ENCODE peak calls at places on chromosomes 3 and 15, in six cellular contexts. M is K562, W is IMR-90, Z is heart left ventricle, N is stomach, X is SK-N-SH. Q is an unnamed sample. For H3K4me1 and H3K9me3, the result is how much of the 10 kb centered on the place peaks cover.

GRCh38 chr3:14509796-14510100 is 30.4 kb downstream of the GRIP2 start:
- DNase-seq in M (no peak), W (no peak), Z (peak), N (no peak), X (no peak), Q (no peak)

GRCh38 chr15:57881972-57882371 is 175.5 kb downstream of the POLR2M start:
- DNase-seq in M (no peak), W (no peak), Z (no peak), N (no peak), X (no peak), Q (no peak)

GRCh38 chr3:14619605-14620004 is 32.0 kb upstream of the CCDC174 start:
- DNase-seq in M (no peak), W (no peak), Z (no peak), N (no peak), X (no peak), Q (no peak)

GRCh38 chr3:136949708-136950107 is 8.1 kb upstream of the IL20RB start:
- DNase-seq in M (no peak), W (no peak), Z (no peak), N (no peak), X (no peak), Q (no peak)

GRCh38 chr15:66862111-66862815 is 160.2 kb downstream of the SMAD6 start:
- DNase-seq in M (no peak), W (no peak), Z (peak), N (no peak), X (no peak), Q (no peak)

GRCh38 chr15:72203507-72203837 is 5.9 kb upstream of the GRAMD2A start:
- DNase-seq in M (no peak), W (peak), Z (peak), N (peak), X (peak), Q (peak)

GRCh38 chr3:65174713-65175112 is 486.9 kb upstream of the ADAMTS9 start:
- DNase-seq in M (peak), W (no peak), Z (no peak), N (no peak), X (no peak), Q (no peak)

GRCh38 chr3:33091746-33092145 is 5.2 kb downstream of the GLB1 start:
- DNase-seq in M (peak), W (no peak), Z (no peak), N (no peak), X (no peak), Q (no peak)

GRCh38 chr3:138180375-138181029 is 5.8 kb upstream of the DBR1 start:
- DNase-seq in M (peak), W (peak), Z (no peak), N (no peak), X (peak), Q (no peak)

GRCh38 chr3:144743325-144743724 is 771.7 kb downstream of the DIPK2A start:
- DNase-seq in M (no peak), W (no peak), Z (no peak), N (no peak), X (no peak), Q (no peak)

GRCh38 chr15:57079907-57080750 is 161.7 kb downstream of the TCF12 start:
- DNase-seq in M (no peak), W (no peak), Z (no peak), N (no peak), X (no peak), Q (no peak)

GRCh38 chr3:154086286-154086685 is 34.9 kb upstream of the ARHGEF26 start:
- DNase-seq in M (no peak), W (no peak), Z (no peak), N (no peak), X (no peak), Q (no peak)

GRCh38 chr3:138461246-138461645 is 26.8 kb downstream of the ESYT3 start:
- DNase-seq in M (no peak), W (peak), Z (peak), N (no peak), X (no peak), Q (peak)

GRCh38 chr3:39497753-39498152 is 30.3 kb downstream of the MOBP start:
- DNase-seq in M (no peak), W (no peak), Z (no peak), N (no peak), X (no peak), Q (no peak)

GRCh38 chr3:42752961-42753360 is 20.1 kb downstream of the CCDC13 start:
- DNase-seq in M (no peak), W (no peak), Z (no peak), N (peak), X (no peak), Q (no peak)

GRCh38 chr3:53628546-53629395 is 134.4 kb downstream of the CACNA1D start:
- DNase-seq in M (no peak), W (no peak), Z (no peak), N (peak), X (no peak), Q (no peak)

GRCh38 chr3:188378786-188379185 is 224.8 kb downstream of the LPP start:
- DNase-seq in M (no peak), W (no peak), Z (no peak), N (no peak), X (no peak), Q (no peak)

DNA sequence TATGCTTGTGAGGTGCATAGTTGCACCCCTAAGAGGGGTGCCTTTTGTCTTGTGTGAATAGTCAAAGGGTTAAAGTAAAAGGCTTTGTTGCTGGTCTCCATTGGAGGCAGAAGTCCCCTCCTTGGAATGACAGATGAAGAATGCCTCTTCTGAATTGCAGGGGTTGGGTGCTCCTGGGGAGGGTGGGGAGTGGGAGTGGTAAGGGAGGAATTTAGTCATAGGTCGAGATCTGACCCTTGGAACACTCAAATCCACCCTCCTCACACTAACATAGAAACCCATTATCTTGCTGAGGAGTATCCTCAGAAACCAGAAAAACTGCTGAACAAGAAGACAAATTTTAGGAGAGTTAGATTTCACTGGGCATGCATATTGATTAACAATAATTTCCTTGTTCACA is 4.7 kb downstream of the CTXND1 start:
- DNase-seq in M (no peak), W (no peak), Z (no peak), N (no peak), X (no peak), Q (no peak)
- H3K4me1 ChIP-seq in M (under half), W (under half), Z (under half), N (under half), X (under half), Q (under half)

GRCh38 chr15:27481768-27482167 is 510.8 kb downstream of the GABRG3 start:
- DNase-seq in M (no peak), W (no peak), Z (no peak), N (no peak), X (no peak), Q (no peak)
- H3K9me3 ChIP-seq in M (under half), W (under half), Z (under half), N (under half), X (under half), Q (under half)

DNA sequence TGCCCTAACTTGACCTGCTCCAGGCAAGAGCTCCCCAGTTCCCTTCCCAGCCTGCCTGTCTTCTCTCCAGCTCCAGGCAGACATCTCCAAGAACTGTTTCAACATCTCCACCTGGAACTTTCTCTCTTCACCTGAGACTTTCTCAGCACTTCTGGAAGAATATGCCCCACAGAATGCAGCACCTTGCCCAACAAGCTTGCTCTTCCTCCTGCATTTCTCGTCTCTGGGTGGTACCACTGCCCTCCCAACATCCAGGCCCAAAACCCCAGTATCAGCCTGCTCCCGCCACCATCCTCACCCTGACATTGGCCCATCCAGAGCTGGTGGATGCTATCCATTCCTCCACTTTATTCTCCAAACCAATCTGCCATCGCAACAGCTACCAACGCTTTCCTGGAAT is 8.8 kb downstream of the RFTN1 start:
- DNase-seq in M (no peak), W (no peak), Z (no peak), N (no peak), X (no peak), Q (no peak)
- H3K4me1 ChIP-seq in M (under half), W (under half), Z (under half), N (under half), X (under half), Q (under half)

DNA sequence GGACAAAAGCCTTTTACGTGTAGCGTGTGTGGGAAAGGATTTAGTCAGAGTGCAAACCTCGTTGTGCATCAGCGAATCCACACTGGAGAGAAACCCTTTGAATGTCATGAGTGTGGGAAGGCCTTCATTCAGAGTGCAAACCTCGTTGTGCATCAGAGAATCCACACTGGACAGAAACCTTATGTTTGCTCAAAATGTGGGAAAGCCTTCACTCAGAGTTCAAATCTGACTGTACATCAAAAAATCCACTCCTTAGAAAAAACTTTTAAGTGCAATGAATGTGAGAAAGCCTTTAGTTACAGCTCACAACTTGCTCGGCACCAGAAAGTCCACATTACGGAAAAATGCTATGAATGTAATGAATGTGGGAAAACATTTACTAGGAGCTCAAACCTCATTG is 10.5 kb downstream of the ZNF35 start:
- DNase-seq in M (no peak), W (no peak), Z (no peak), N (no peak), X (no peak), Q (no peak)
- H3K9me3 ChIP-seq in M (under half), W (under half), Z (under half), N (half or more), X (under half), Q (under half)

GRCh38 chr3:71307884-71308697 is 275.4 kb downstream of the FOXP1 start:
- DNase-seq in M (no peak), W (peak), Z (no peak), N (no peak), X (no peak), Q (no peak)
- H3K4me1 ChIP-seq in M (under half), W (under half), Z (under half), N (half or more), X (under half), Q (under half)